ENCODE peak calls at places on chromosomes 2 and 18, in five cellular contexts. B is CD8-positive, alpha-beta T cell; K is left ventricle myocardium inferior; V is heart right ventricle; L is mesendoderm. P is an unnamed sample.
A peak's percentile ranks its signal among the peaks of the same experiment; 100 is the strongest.

GRCh38 chr2:190505696-190506095 is 28.8 kb downstream of the NEMP2 start:
- DNase-seq in B (no peak), K (no peak), V (no peak), L (no peak), P (no peak)

GRCh38 chr2:164388511-164388910 is 232.8 kb downstream of the GRB14 start:
- DNase-seq in B (no peak), K (no peak), V (no peak), L (peak; percentile 74), P (no peak)

GRCh38 chr2:228700638-228701037 is 519.2 kb upstream of the SPHKAP start:
- DNase-seq in B (no peak), K (no peak), V (no peak), L (no peak), P (no peak)

GRCh38 chr18:13390711-13391110 is 172.2 kb downstream of the LDLRAD4 start:
- DNase-seq in B (peak; percentile 36), K (no peak), V (no peak), L (no peak), P (peak; percentile 32)

GRCh38 chr2:46871976-46872381 is 43.6 kb downstream of the MCFD2 start:
- DNase-seq in B (no peak), K (no peak), V (no peak), L (no peak), P (no peak)

GRCh38 chr2:133674433-133675331 is 106.4 kb upstream of the NCKAP5 start:
- DNase-seq in B (no peak), K (peak; percentile 38), V (peak; percentile 43), L (peak; percentile 74), P (peak; percentile 84)

GRCh38 chr2:193963472-193964119 is 1693.4 kb upstream of the SLC39A10 start:
- DNase-seq in B (no peak), K (no peak), V (no peak), L (peak; percentile 53), P (no peak)

GRCh38 chr18:51011709-51012108 is 18.3 kb upstream of the SMAD4 start:
- DNase-seq in B (no peak), K (no peak), V (no peak), L (no peak), P (no peak)

GRCh38 chr18:59468821-59469220 is 109.8 kb upstream of the LMAN1 start:
- DNase-seq in B (no peak), K (no peak), V (no peak), L (no peak), P (no peak)

GRCh38 chr2:23418490-23418911 is 33.5 kb downstream of the KLHL29 start:
- DNase-seq in B (no peak), K (no peak), V (no peak), L (no peak), P (peak; percentile 26)

GRCh38 chr2:122072666-122073065 is 317.2 kb downstream of the TSN start:
- DNase-seq in B (no peak), K (no peak), V (no peak), L (peak; percentile 87), P (no peak)

GRCh38 chr2:102033750-102034682 is 42.3 kb downstream of the IL1R2 start:
- DNase-seq in B (no peak), K (no peak), V (no peak), L (no peak), P (no peak)

GRCh38 chr2:628651-629050 is 48.6 kb downstream of the TMEM18 start:
- DNase-seq in B (no peak), K (no peak), V (no peak), L (no peak), P (peak; percentile 72)

DNA sequence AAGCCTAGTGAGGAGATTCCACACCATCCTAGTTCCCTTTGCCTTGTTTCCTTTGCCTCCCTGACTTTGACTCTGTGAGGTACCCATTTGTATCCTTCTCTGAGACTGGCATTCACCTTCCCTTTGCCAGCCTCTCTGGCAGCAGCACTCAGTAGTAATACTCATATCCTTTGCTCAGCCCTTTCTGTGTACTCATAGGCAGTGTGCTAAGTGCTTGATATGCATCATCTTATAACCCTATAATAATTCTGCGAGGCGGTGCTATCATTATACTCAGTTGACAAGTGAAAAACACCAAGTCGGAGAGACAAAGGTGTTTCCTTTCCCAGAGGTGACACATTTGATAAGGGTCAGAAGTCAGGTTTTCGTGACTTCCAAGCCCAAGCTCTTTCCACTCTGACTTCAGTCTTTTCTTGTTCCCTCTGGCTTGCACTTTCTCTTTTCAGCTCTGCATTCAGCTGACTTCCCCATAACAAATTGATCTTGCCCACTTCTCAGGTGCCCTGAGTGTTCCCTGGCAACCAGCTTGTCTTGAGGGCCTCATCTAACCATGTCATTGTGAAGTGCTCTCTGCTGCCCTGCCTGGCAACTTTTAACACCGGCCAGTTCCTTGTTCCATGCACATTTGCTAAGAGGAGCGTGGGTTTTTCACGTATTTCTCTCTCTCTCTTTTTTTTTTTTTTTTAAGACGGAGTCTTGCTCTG is 94.6 kb upstream of the UPP2 start:
- DNase-seq in B (no peak), K (no peak), V (no peak), L (peak; percentile 71), P (no peak)
- H3K4me1 ChIP-seq in B (no peaks in the 10 kb centered on the region), K (peaks cover 6% of the 10 kb centered on the region), V (peaks cover 3% of the 10 kb centered on the region), L (peaks cover 1% of the 10 kb centered on the region), P (peaks cover 4% of the 10 kb centered on the region)

DNA sequence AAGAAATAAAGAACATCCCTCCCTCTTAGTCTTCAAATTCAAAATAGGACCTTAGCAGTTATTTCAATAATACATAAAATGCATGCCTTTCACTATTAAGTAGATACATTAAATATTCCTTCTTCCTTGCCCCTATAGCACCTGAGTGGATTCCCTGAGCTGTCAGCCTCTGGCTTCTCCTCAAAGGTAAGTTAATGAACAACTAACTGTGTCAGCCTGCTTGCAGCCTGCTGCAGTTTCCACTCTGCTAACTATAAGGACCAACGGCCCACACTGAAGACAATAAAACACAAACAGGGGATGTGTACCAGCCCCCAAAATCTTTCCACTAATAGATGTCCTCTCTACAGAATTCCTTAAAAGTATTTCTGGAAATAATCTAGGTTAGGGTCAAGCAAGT is 5.0 kb downstream of the KCTD1 start:
- DNase-seq in B (no peak), K (no peak), V (no peak), L (no peak), P (no peak)
- H3K4me1 ChIP-seq in B (peaks cover 18% of the 10 kb centered on the region), K (peaks cover 61% of the 10 kb centered on the region), V (peaks cover 6% of the 10 kb centered on the region), L (peaks cover 5% of the 10 kb centered on the region), P (peaks cover 57% of the 10 kb centered on the region)

GRCh38 chr2:235598026-235598425 is 104.2 kb downstream of the AGAP1 start:
- DNase-seq in B (no peak), K (no peak), V (no peak), L (no peak), P (no peak)

GRCh38 chr2:235595420-235596010 is 101.7 kb downstream of the AGAP1 start:
- DNase-seq in B (no peak), K (peak; percentile 73), V (peak; percentile 73), L (peak; percentile 75), P (peak; percentile 87)

GRCh38 chr2:235594964-235595363 is 101.1 kb downstream of the AGAP1 start:
- DNase-seq in B (no peak), K (no peak), V (no peak), L (no peak), P (no peak)

GRCh38 chr2:235597081-235597615 is 103.3 kb downstream of the AGAP1 start:
- DNase-seq in B (no peak), K (no peak), V (no peak), L (no peak), P (no peak)

DNA sequence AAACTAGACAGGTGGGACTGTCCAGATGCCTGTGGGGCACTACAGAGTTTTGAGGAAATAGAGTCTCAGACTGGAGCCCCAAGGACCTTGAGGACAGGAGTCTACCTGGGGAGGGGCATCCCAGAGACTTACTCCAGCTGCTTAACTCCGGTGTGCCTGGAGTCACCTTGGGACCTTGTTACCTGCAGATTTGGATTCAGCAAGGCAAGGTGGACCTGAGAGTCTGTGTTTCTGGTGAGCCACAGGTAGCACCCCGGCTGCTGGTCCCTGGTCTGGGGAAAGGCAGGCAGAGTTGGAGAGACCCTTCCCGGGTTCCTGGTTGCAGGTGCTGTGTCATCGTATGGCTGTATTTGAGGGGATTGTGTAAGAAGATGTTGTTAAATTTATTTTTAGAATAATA is 102.4 kb downstream of the AGAP1 start:
- DNase-seq in B (no peak), K (no peak), V (no peak), L (no peak), P (no peak)
- H3K4me1 ChIP-seq in B (no peaks in the 10 kb centered on the region), K (peaks cover 11% of the 10 kb centered on the region), V (no peaks in the 10 kb centered on the region), L (no peaks in the 10 kb centered on the region), P (peaks cover 4% of the 10 kb centered on the region)

DNA sequence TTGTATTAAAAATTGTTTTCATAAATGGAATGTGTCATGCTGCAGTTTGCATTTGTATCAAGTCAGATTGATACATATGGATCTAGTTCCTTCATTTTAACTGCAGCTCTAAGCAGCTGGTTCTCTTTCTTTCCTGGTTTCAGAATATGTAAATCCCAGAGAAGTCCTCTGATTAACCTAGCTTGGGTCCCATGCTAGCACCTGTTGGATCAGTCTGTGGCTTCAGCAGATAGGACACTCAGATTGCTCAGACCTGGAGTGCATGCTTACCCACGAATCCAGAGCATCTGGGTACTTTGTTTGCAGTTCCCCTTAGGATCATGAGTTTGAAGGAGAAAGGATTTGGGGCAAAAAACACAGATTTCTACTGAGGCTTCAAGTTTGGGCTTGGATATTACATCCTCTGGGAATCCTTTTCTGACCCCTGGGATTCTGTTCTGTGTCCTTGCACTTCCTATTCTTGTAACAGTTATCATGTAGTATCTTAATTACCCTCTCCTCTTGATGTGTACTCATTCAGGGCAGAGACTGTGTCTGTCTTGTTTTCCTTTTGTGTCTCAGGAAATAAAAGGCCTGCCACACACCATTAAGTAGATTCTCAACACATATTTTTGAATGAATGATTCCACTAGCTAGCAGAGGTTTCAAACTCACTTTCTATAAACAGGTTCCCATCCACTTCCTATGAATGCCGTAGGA is 142.1 kb downstream of the PHLPP1 start:
- DNase-seq in B (no peak), K (no peak), V (no peak), L (no peak), P (no peak)
- H3K4me1 ChIP-seq in B (no peaks in the 10 kb centered on the region), K (peaks cover 51% of the 10 kb centered on the region), V (no peaks in the 10 kb centered on the region), L (peaks cover 5% of the 10 kb centered on the region), P (no peaks in the 10 kb centered on the region)

GRCh38 chr2:54814367-54815155 is 91.1 kb downstream of the EML6 start:
- DNase-seq in B (no peak), K (no peak), V (no peak), L (no peak), P (no peak)
- H3K4me1 ChIP-seq in B (no peaks in the 10 kb centered on the region), K (no peaks in the 10 kb centered on the region), V (no peaks in the 10 kb centered on the region), L (no peaks in the 10 kb centered on the region), P (peaks cover 6% of the 10 kb centered on the region)

P was measured in suprapubic skin.